ENCODE peak calls at places on chromosomes 2 and 18, in five cellular contexts. T is kidney, U is nephron progenitor cell, Z is nucleus accumbens, F is omental fat pad. A is an unnamed sample.

GRCh38 chr18:54405290-54405689 is 47.6 kb downstream of the C18orf54 start:
- DNase-seq in F (no peak), T (no peak), U (no peak), Z (no peak), A (no peak)

GRCh38 chr2:216315817-216316603 is 56.3 kb downstream of the MARCHF4 start:
- DNase-seq in U (peak), Z (no peak), T (no peak), F (no peak), A (no peak)

GRCh38 chr2:26989156-26989555 is 18.7 kb downstream of the MAPRE3 start:
- DNase-seq in U (no peak), T (no peak), F (no peak), Z (no peak), A (no peak)

GRCh38 chr2:215799194-215799593 is 214.2 kb downstream of the MREG start:
- DNase-seq in Z (no peak), U (no peak), F (no peak), T (no peak), A (no peak)

GRCh38 chr18:63363951-63364350 is 3.1 kb downstream of the KDSR start:
- DNase-seq in U (no peak), Z (no peak), F (no peak), T (no peak), A (no peak)

GRCh38 chr2:1010373-1011017 is 59.8 kb downstream of the SNTG2 start:
- DNase-seq in F (no peak), T (no peak), U (peak), Z (no peak), A (no peak)

GRCh38 chr2:219252900-219253752 is at the start of gene TUBA4B:
- DNase-seq in T (peak), Z (no peak), F (no peak), U (peak), A (no peak)

GRCh38 chr2:238163494-238164198 is 4.9 kb downstream of the ERFE start:
- DNase-seq in F (no peak), U (peak), T (peak), Z (no peak), A (no peak)

GRCh38 chr2:150472122-150472899 is 15.2 kb downstream of the RND3 start:
- DNase-seq in T (peak), Z (no peak), F (no peak), U (no peak), A (no peak)

GRCh38 chr2:128091691-128092050 is 671 bp downstream of the UGGT1 start:
- DNase-seq in T (no peak), F (no peak), U (no peak), Z (no peak), A (no peak)

GRCh38 chr2:126783341-126783740 is 115.3 kb upstream of the TEX51 start:
- DNase-seq in Z (no peak), U (no peak), F (no peak), T (no peak), A (no peak)

GRCh38 chr2:201363857-201364560 is 6.9 kb upstream of the FLACC1 start:
- DNase-seq in F (no peak), Z (no peak), U (no peak), T (no peak), A (peak)

GRCh38 chr18:37393945-37394609 is 171.5 kb downstream of the CELF4 start:
- DNase-seq in U (peak), Z (peak), F (no peak), T (peak), A (peak)

GRCh38 chr18:37393221-37393828 is 172.3 kb downstream of the CELF4 start:
- DNase-seq in T (no peak), F (no peak), U (no peak), Z (no peak), A (peak)

GRCh38 chr18:21599585-21600525 is 649 bp downstream of the ESCO1 start:
- DNase-seq in U (peak), T (peak), F (no peak), Z (peak), A (peak)

GRCh38 chr2:44553456-44553855 is 191.7 kb downstream of the CAMKMT start:
- DNase-seq in Z (no peak), F (no peak), T (no peak), U (no peak), A (no peak)

GRCh38 chr18:35736696-35737095 is 155.2 kb downstream of the GALNT1 start:
- DNase-seq in F (no peak), U (no peak), Z (no peak), T (no peak), A (no peak)

GRCh38 chr2:129006901-129007300 is 688.2 kb upstream of the HS6ST1 start:
- DNase-seq in Z (no peak), T (no peak), F (no peak), U (no peak), A (no peak)

GRCh38 chr2:176174850-176175728 is 13.4 kb upstream of the HOXD1 start:
- DNase-seq in F (no peak), U (peak), Z (peak), T (peak), A (peak)

A was measured in hippocampal formation.